ENCODE peak calls at places on chromosome 19, in four cellular contexts. X is esophagus muscularis mucosa, I is A549, A is breast epithelium. T is an unnamed sample.

GRCh38 chr19:5645409-5645808 is 22.5 kb downstream of the SAFB start:
- DNase-seq in X (no peak), I (no peak), A (no peak), T (no peak)

GRCh38 chr19:56291857-56292256 is 19.3 kb downstream of the EDDM13 start:
- DNase-seq in X (no peak), I (no peak), A (no peak), T (no peak)

GRCh38 chr19:7199613-7200533 is 94.3 kb downstream of the INSR start:
- DNase-seq in X (no peak), I (peak), A (no peak), T (no peak)

GRCh38 chr19:6576869-6577281 is 14.1 kb downstream of the CD70 start:
- DNase-seq in X (no peak), I (no peak), A (no peak), T (no peak)

GRCh38 chr19:21492932-21493906 is 12.2 kb upstream of the ZNF429 start:
- DNase-seq in X (no peak), I (no peak), A (no peak), T (no peak)

GRCh38 chr19:16702123-16702522 is 17.5 kb upstream of the NWD1 start:
- DNase-seq in X (peak), I (no peak), A (no peak), T (no peak)

GRCh38 chr19:46351241-46352041 is 4.6 kb downstream of the PPP5C start:
- DNase-seq in X (no peak), I (no peak), A (no peak), T (no peak)

GRCh38 chr19:14113762-14114414 is 3.7 kb downstream of the PRKACA start:
- DNase-seq in X (no peak), I (no peak), A (no peak), T (no peak)

GRCh38 chr19:40799558-40800338 is 757 bp downstream of the EGLN2 start:
- DNase-seq in X (no peak), I (no peak), A (no peak), T (no peak)

GRCh38 chr19:14686411-14686810 is 3.4 kb upstream of the ZNF333 start:
- DNase-seq in X (no peak), I (no peak), A (no peak), T (no peak)

GRCh38 chr19:16660763-16661479 is at the start of gene TMEM38A:
- DNase-seq in X (no peak), I (no peak), A (peak), T (no peak)

GRCh38 chr19:33080761-33081681 is at the start of gene GPATCH1:
- DNase-seq in X (peak), I (peak), A (peak), T (no peak)
- TF ChIP-seq POLR2A in X (no peak), I (peak), A (peak), T (no peak)

GRCh38 chr19:2274937-2275535 is 6.9 kb downstream of the PEAK3 start:
- DNase-seq in X (no peak), I (peak), A (no peak), T (no peak)
- H3K27ac ChIP-seq in X (peak), I (no peak), A (peak), T (peak)

GRCh38 chr19:11378319-11379189 is 4.1 kb downstream of the SWSAP1 start:
- DNase-seq in X (no peak), I (peak), A (no peak), T (no peak)
- TF ChIP-seq POLR2A in X (no peak), I (no peak), A (no peak), T (no peak)

GRCh38 chr19:18251587-18252369 is 22.5 kb downstream of the IQCN start:
- DNase-seq in X (peak), I (peak), A (peak), T (no peak)
- H3K27ac ChIP-seq in X (no peak), I (no peak), A (no peak), T (no peak)

DNA sequence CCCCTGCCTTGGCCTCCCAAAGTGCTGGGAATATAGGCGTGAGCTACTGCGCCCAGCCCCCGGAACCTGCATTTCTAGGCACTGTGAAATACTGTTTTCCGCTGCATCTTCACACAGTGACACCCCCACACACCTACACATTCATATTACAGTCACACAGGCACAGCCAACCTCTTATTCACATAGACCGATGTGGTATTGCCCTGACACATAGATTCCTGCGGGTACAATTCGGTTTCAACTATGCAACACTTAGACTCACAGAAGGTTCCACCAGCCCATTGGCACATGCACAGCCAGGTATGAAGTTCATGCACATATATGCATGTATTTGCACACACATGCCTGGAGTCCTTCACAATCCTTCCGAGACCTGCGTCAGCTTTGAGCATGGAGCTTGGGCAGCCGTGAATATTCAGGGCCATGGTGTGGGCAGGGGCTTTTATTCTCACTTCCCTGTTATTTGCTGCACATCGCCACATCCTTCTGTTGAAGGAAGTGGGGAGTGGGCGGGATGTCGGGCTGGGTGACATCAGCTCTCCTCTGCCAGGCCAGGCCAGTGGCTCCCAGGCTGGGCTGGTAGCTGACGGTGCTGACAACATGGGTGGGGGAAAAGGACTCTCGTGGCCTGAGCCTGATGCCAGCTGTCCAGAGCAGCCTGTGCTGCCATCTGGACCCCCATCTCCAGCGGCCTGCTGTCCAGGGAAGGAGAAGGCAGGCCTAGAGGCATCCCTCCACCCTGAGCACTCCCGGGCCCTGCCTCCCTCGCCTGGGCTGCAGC is 5.4 kb upstream of the CDC37 start:
- DNase-seq in X (no peak), I (no peak), A (no peak), T (no peak)
- TF ChIP-seq POLR2A in X (no peak), I (no peak), A (no peak), T (no peak)

GRCh38 chr19:54525636-54526035 is 23.0 kb downstream of the LAIR2 start:
- DNase-seq in X (no peak), I (no peak), A (no peak), T (no peak)

GRCh38 chr19:54518844-54519243 is 16.2 kb downstream of the LAIR2 start:
- DNase-seq in X (no peak), I (no peak), A (no peak), T (no peak)

GRCh38 chr19:54523403-54523802 is 20.8 kb downstream of the LAIR2 start:
- DNase-seq in X (no peak), I (no peak), A (no peak), T (no peak)

GRCh38 chr19:54521022-54521859 is 18.6 kb downstream of the LAIR2 start:
- DNase-seq in X (no peak), I (no peak), A (no peak), T (no peak)

GRCh38 chr19:54521860-54522513 is 19.4 kb downstream of the LAIR2 start:
- DNase-seq in X (no peak), I (no peak), A (no peak), T (no peak)
- H3K27ac ChIP-seq in X (no peak), I (no peak), A (no peak), T (no peak)

GRCh38 chr19:39125554-39126311 is at the start of gene PAK4:
- DNase-seq in X (peak), I (peak), A (peak), T (no peak)
- TF ChIP-seq POLR2A in X (no peak), I (peak), A (peak), T (no peak)

GRCh38 chr19:11964858-11965645 is at the start of gene ZNF763:
- DNase-seq in X (peak), I (no peak), A (peak), T (peak)

GRCh38 chr19:11970174-11970573 is 5.3 kb downstream of the ZNF763 start:
- DNase-seq in X (no peak), I (no peak), A (no peak), T (no peak)

GRCh38 chr19:11963566-11964355 is 1.1 kb upstream of the ZNF763 start:
- DNase-seq in X (peak), I (no peak), A (peak), T (no peak)

GRCh38 chr19:11964496-11964857 is 363 bp upstream of the ZNF763 start:
- DNase-seq in X (no peak), I (no peak), A (no peak), T (no peak)
- H3K27ac ChIP-seq in X (peak), I (no peak), A (peak), T (peak)

GRCh38 chr19:37932985-37933953 is 26.3 kb downstream of the SIPA1L3 start:
- DNase-seq in X (no peak), I (peak), A (no peak), T (no peak)

GRCh38 chr19:37933965-37934364 is 27.0 kb downstream of the SIPA1L3 start:
- DNase-seq in X (no peak), I (no peak), A (no peak), T (no peak)

GRCh38 chr19:37930416-37930815 is 23.4 kb downstream of the SIPA1L3 start:
- DNase-seq in X (no peak), I (no peak), A (no peak), T (no peak)

GRCh38 chr19:37929512-37929911 is 22.5 kb downstream of the SIPA1L3 start:
- DNase-seq in X (no peak), I (no peak), A (no peak), T (no peak)

GRCh38 chr19:37931941-37932655 is 25.1 kb downstream of the SIPA1L3 start:
- DNase-seq in X (no peak), I (peak), A (peak), T (no peak)
- TF ChIP-seq POLR2A in X (no peak), I (peak), A (no peak), T (no peak)

DNA sequence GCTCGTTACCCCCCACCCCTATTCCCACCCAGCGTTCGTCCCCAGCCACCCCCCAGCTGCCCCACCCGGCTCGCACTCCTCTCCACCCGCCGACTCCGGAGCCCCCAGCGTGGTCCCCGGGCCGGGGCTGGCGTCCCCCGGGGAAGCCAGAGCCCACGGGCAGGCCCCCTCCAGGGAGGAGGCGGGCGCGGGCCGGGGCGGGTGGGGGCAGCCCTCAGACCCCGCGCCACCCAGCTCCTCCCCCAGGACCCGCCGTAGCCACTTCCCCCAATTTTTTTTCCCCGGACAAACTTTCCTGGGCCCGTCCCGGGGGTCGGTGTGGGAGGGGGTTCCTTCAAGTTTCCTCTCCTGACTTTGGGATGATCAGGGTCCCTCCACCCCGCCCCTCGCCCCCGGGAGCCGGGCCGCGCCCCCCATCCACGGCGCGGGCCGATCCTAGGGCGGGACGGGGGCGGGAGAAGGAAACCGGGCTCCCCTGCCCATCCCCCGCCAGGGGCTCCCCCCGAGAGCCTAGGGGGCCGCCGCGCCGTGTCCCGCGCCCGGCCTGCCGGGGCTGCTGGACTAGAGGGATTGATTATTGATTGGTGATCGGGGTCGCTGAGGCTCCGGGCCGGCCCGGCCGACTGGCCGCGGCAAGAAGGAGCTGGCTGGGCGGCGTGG is 927 bp upstream of the TSHZ3 start:
- DNase-seq in X (no peak), I (no peak), A (no peak), T (no peak)
- H3K27ac ChIP-seq in X (peak), I (peak), A (peak), T (peak)